ENCODE peak calls at places on chromosomes 2 and 18, in five cellular contexts. B, C, R, A and O are unnamed samples.

GRCh38 chr18:9380571-9381390 is 46.2 kb downstream of the TWSG1 start:
- DNase-seq in A (peak; percentile 100), C (peak; percentile 88), B (peak; percentile 92), R (no peak), O (no peak)

GRCh38 chr2:3492951-3493609 is 26.3 kb downstream of the ADI1 start:
- DNase-seq in R (no peak), C (no peak), B (no peak), A (no peak), O (no peak)

GRCh38 chr18:78671551-78671950 is 308.1 kb upstream of the SALL3 start:
- DNase-seq in A (no peak), C (no peak), B (no peak), R (no peak), O (no peak)

GRCh38 chr2:200408428-200409311 is 101.2 kb downstream of the KCTD18 start:
- DNase-seq in C (no peak), R (no peak), B (peak; percentile 54), A (peak; percentile 4), O (peak; percentile 89)

GRCh38 chr2:138453815-138454214 is 47.8 kb upstream of the SPOPL start:
- DNase-seq in A (no peak), C (no peak), B (no peak), R (no peak), O (no peak)

GRCh38 chr2:207694811-207695281 is 16.6 kb upstream of the CCNYL1 start:
- DNase-seq in B (no peak), R (no peak), C (no peak), A (no peak), O (no peak)

GRCh38 chr2:88880441-88880953 is 189.0 kb downstream of the RPIA start:
- DNase-seq in C (peak; percentile 8), B (peak; percentile 43), A (peak; percentile 80), R (peak; percentile 14), O (no peak)

GRCh38 chr2:167745667-167746066 is 501.7 kb downstream of the STK39 start:
- DNase-seq in B (no peak), C (no peak), R (no peak), A (no peak), O (no peak)

GRCh38 chr2:56448999-56449431 is 265.2 kb downstream of the CCDC85A start:
- DNase-seq in B (no peak), R (no peak), A (peak; percentile 15), C (no peak), O (no peak)

GRCh38 chr2:180006236-180006635 is 861 bp downstream of the CWC22 start:
- DNase-seq in A (no peak), B (no peak), C (no peak), R (no peak), O (no peak)

GRCh38 chr2:80303825-80304521 is 579 bp downstream of the LRRTM1 start:
- DNase-seq in A (peak; percentile 62), R (no peak), B (peak; percentile 37), C (no peak), O (no peak)

GRCh38 chr2:85095094-85095493 is 38.1 kb upstream of the TCF7L1 start:
- DNase-seq in R (no peak), C (no peak), B (no peak), A (no peak), O (no peak)

GRCh38 chr2:128496700-128497099 is 178.0 kb upstream of the HS6ST1 start:
- DNase-seq in A (no peak), R (no peak), B (no peak), C (no peak), O (no peak)

GRCh38 chr2:141109633-141110032 is 1021.2 kb downstream of the LRP1B start:
- DNase-seq in C (no peak), R (no peak), B (no peak), A (peak; percentile 45), O (no peak)

GRCh38 chr2:88950010-88950409 is 258.5 kb downstream of the RPIA start:
- DNase-seq in A (peak; percentile 7), C (no peak), R (no peak), B (no peak), O (no peak)

GRCh38 chr2:207768168-207768890 is 1.4 kb downstream of the FZD5 start:
- DNase-seq in C (no peak), B (no peak), R (no peak), A (peak; percentile 71), O (no peak)

GRCh38 chr2:240024766-240025165 is 376 bp downstream of the NDUFA10 start:
- DNase-seq in A (peak; percentile 18), B (no peak), C (no peak), R (peak; percentile 4), O (no peak)

GRCh38 chr2:25043241-25043867 is 1.5 kb downstream of the EFR3B start:
- DNase-seq in R (peak; percentile 47), B (peak; percentile 30), C (no peak), A (peak; percentile 42), O (no peak)

GRCh38 chr18:9810216-9810804 is 75.5 kb upstream of the TXNDC2 start:
- DNase-seq in B (no peak), R (no peak), C (no peak), A (no peak), O (no peak)

GRCh38 chr2:178359192-178359912 is 91.6 kb downstream of the PRKRA start:
- DNase-seq in A (no peak), R (no peak), B (no peak), C (no peak), O (no peak)

GRCh38 chr18:47418746-47419145 is 167.3 kb upstream of the SKOR2 start:
- DNase-seq in C (no peak), B (no peak), R (no peak), A (peak; percentile 50), O (no peak)

GRCh38 chr2:178241852-178242551 is 47.7 kb downstream of the OSBPL6 start:
- DNase-seq in R (no peak), A (peak; percentile 79), C (peak; percentile 86), B (peak; percentile 44), O (peak; percentile 67)